ENCODE peak calls at places on chromosomes 3 and 15, in seven cellular contexts. One of them, this sample, is unnamed.
A peak's percentile ranks its signal among the peaks of the same experiment; 100 is the strongest.

GRCh38 chr15:65355173-65355982 is 22.4 kb downstream of the IGDCC3 start:
- DNase-seq in heart right ventricle: no peak
- DNase-seq in fibroblast of mammary gland: no peak
- DNase-seq in cardiac muscle cell: no peak
- DNase-seq in colonic mucosa: no peak
- DNase-seq in fibroblast of lung: no peak
- DNase-seq in astrocyte of the spinal cord: no peak
- DNase-seq in this sample: no peak

GRCh38 chr3:103672346-103672745 is 1237.5 kb downstream of the ZPLD1 start:
- DNase-seq in heart right ventricle: no peak
- DNase-seq in fibroblast of mammary gland: no peak
- DNase-seq in cardiac muscle cell: no peak
- DNase-seq in colonic mucosa: no peak
- DNase-seq in fibroblast of lung: no peak
- DNase-seq in astrocyte of the spinal cord: no peak
- DNase-seq in this sample: no peak

GRCh38 chr3:29695905-29696238 is 415.0 kb downstream of the RBMS3 start:
- DNase-seq in heart right ventricle: no peak
- DNase-seq in fibroblast of mammary gland: peak; percentile 60
- DNase-seq in cardiac muscle cell: no peak
- DNase-seq in colonic mucosa: no peak
- DNase-seq in fibroblast of lung: no peak
- DNase-seq in astrocyte of the spinal cord: no peak
- DNase-seq in this sample: no peak

GRCh38 chr3:121467085-121467484 is 78.7 kb downstream of the POLQ start:
- DNase-seq in heart right ventricle: no peak
- DNase-seq in fibroblast of mammary gland: no peak
- DNase-seq in cardiac muscle cell: no peak
- DNase-seq in colonic mucosa: no peak
- DNase-seq in fibroblast of lung: no peak
- DNase-seq in astrocyte of the spinal cord: no peak
- DNase-seq in this sample: no peak

GRCh38 chr3:28746990-28747389 is 398.4 kb upstream of the AZI2 start:
- DNase-seq in heart right ventricle: no peak
- DNase-seq in fibroblast of mammary gland: no peak
- DNase-seq in cardiac muscle cell: no peak
- DNase-seq in colonic mucosa: no peak
- DNase-seq in fibroblast of lung: no peak
- DNase-seq in astrocyte of the spinal cord: no peak
- DNase-seq in this sample: no peak

GRCh38 chr3:28915711-28916481 is 365.0 kb upstream of the RBMS3 start:
- DNase-seq in heart right ventricle: no peak
- DNase-seq in fibroblast of mammary gland: peak; percentile 81
- DNase-seq in cardiac muscle cell: peak; percentile 80
- DNase-seq in colonic mucosa: peak; percentile 21
- DNase-seq in fibroblast of lung: peak; percentile 91
- DNase-seq in astrocyte of the spinal cord: peak; percentile 75
- DNase-seq in this sample: peak; percentile 71

GRCh38 chr3:14208977-14209394 is 30.4 kb downstream of the LSM3 start:
- DNase-seq in heart right ventricle: no peak
- DNase-seq in fibroblast of mammary gland: no peak
- DNase-seq in cardiac muscle cell: peak; percentile 58
- DNase-seq in colonic mucosa: no peak
- DNase-seq in fibroblast of lung: peak; percentile 85
- DNase-seq in astrocyte of the spinal cord: peak; percentile 20
- DNase-seq in this sample: peak; percentile 36

GRCh38 chr3:24013843-24014242 is 68.8 kb downstream of the NR1D2 start:
- DNase-seq in heart right ventricle: no peak
- DNase-seq in fibroblast of mammary gland: no peak
- DNase-seq in cardiac muscle cell: no peak
- DNase-seq in colonic mucosa: no peak
- DNase-seq in fibroblast of lung: no peak
- DNase-seq in astrocyte of the spinal cord: no peak
- DNase-seq in this sample: no peak

GRCh38 chr3:64508140-64508539 is 179.7 kb downstream of the ADAMTS9 start:
- DNase-seq in heart right ventricle: no peak
- DNase-seq in fibroblast of mammary gland: no peak
- DNase-seq in cardiac muscle cell: no peak
- DNase-seq in colonic mucosa: no peak
- DNase-seq in fibroblast of lung: no peak
- DNase-seq in astrocyte of the spinal cord: no peak
- DNase-seq in this sample: no peak

GRCh38 chr15:51299187-51300015 is 39.0 kb downstream of the CYP19A1 start:
- DNase-seq in heart right ventricle: no peak
- DNase-seq in fibroblast of mammary gland: no peak
- DNase-seq in cardiac muscle cell: no peak
- DNase-seq in colonic mucosa: no peak
- DNase-seq in fibroblast of lung: no peak
- DNase-seq in astrocyte of the spinal cord: no peak
- DNase-seq in this sample: no peak

GRCh38 chr3:147653309-147653923 is 244.3 kb downstream of the ZIC1 start:
- DNase-seq in heart right ventricle: no peak
- DNase-seq in fibroblast of mammary gland: no peak
- DNase-seq in cardiac muscle cell: no peak
- DNase-seq in colonic mucosa: no peak
- DNase-seq in fibroblast of lung: no peak
- DNase-seq in astrocyte of the spinal cord: peak; percentile 17
- DNase-seq in this sample: no peak

GRCh38 chr3:132343018-132343612 is 25.9 kb downstream of the ACP3 start:
- DNase-seq in heart right ventricle: no peak
- DNase-seq in fibroblast of mammary gland: peak; percentile 75
- DNase-seq in cardiac muscle cell: peak; percentile 82
- DNase-seq in colonic mucosa: peak; percentile 55
- DNase-seq in fibroblast of lung: peak; percentile 82
- DNase-seq in astrocyte of the spinal cord: peak; percentile 65
- DNase-seq in this sample: peak; percentile 82

GRCh38 chr3:101897013-101897412 is 47.7 kb downstream of the NFKBIZ start:
- DNase-seq in heart right ventricle: no peak
- DNase-seq in fibroblast of mammary gland: no peak
- DNase-seq in cardiac muscle cell: no peak
- DNase-seq in colonic mucosa: no peak
- DNase-seq in fibroblast of lung: no peak
- DNase-seq in astrocyte of the spinal cord: no peak
- DNase-seq in this sample: no peak

GRCh38 chr3:4732974-4733373 is 239.8 kb downstream of the ITPR1 start:
- DNase-seq in heart right ventricle: no peak
- DNase-seq in fibroblast of mammary gland: no peak
- DNase-seq in cardiac muscle cell: no peak
- DNase-seq in colonic mucosa: no peak
- DNase-seq in fibroblast of lung: no peak
- DNase-seq in astrocyte of the spinal cord: no peak
- DNase-seq in this sample: no peak

GRCh38 chr15:40366204-40367037 is 8.4 kb downstream of the DISP2 start:
- DNase-seq in heart right ventricle: no peak
- DNase-seq in fibroblast of mammary gland: no peak
- DNase-seq in cardiac muscle cell: no peak
- DNase-seq in colonic mucosa: no peak
- DNase-seq in fibroblast of lung: no peak
- DNase-seq in astrocyte of the spinal cord: no peak
- DNase-seq in this sample: no peak

GRCh38 chr15:89496155-89497098 is at the start of gene RHCG:
- DNase-seq in heart right ventricle: no peak
- DNase-seq in fibroblast of mammary gland: peak; percentile 51
- DNase-seq in cardiac muscle cell: peak; percentile 60
- DNase-seq in colonic mucosa: no peak
- DNase-seq in fibroblast of lung: peak; percentile 40
- DNase-seq in astrocyte of the spinal cord: no peak
- DNase-seq in this sample: peak; percentile 25

GRCh38 chr15:76006136-76006778 is 6.0 kb downstream of the NRG4 start:
- DNase-seq in heart right ventricle: no peak
- DNase-seq in fibroblast of mammary gland: peak; percentile 67
- DNase-seq in cardiac muscle cell: peak; percentile 76
- DNase-seq in colonic mucosa: no peak
- DNase-seq in fibroblast of lung: peak; percentile 51
- DNase-seq in astrocyte of the spinal cord: no peak
- DNase-seq in this sample: peak; percentile 35

GRCh38 chr3:151318946-151319345 is 2.3 kb upstream of the GPR87 start:
- DNase-seq in heart right ventricle: no peak
- DNase-seq in fibroblast of mammary gland: peak; percentile 10
- DNase-seq in cardiac muscle cell: no peak
- DNase-seq in colonic mucosa: no peak
- DNase-seq in fibroblast of lung: peak; percentile 17
- DNase-seq in astrocyte of the spinal cord: no peak
- DNase-seq in this sample: no peak

GRCh38 chr15:60351066-60351465 is 46.7 kb downstream of the ANXA2 start:
- DNase-seq in heart right ventricle: no peak
- DNase-seq in fibroblast of mammary gland: peak; percentile 56
- DNase-seq in cardiac muscle cell: no peak
- DNase-seq in colonic mucosa: no peak
- DNase-seq in fibroblast of lung: peak; percentile 45
- DNase-seq in astrocyte of the spinal cord: no peak
- DNase-seq in this sample: no peak

GRCh38 chr3:104279617-104280016 is 1087.1 kb upstream of the ALCAM start:
- DNase-seq in heart right ventricle: no peak
- DNase-seq in fibroblast of mammary gland: peak; percentile 67
- DNase-seq in cardiac muscle cell: peak; percentile 40
- DNase-seq in colonic mucosa: no peak
- DNase-seq in fibroblast of lung: peak; percentile 61
- DNase-seq in astrocyte of the spinal cord: peak; percentile 76
- DNase-seq in this sample: peak; percentile 64

GRCh38 chr3:10142707-10143560 is 1.4 kb downstream of the VHL start:
- DNase-seq in heart right ventricle: no peak
- DNase-seq in fibroblast of mammary gland: peak; percentile 58
- DNase-seq in cardiac muscle cell: peak; percentile 58
- DNase-seq in colonic mucosa: no peak
- DNase-seq in fibroblast of lung: peak; percentile 25
- DNase-seq in astrocyte of the spinal cord: no peak
- DNase-seq in this sample: peak; percentile 29

GRCh38 chr3:98199020-98199419 is 32.5 kb downstream of the OR5H15 start:
- DNase-seq in heart right ventricle: no peak
- DNase-seq in fibroblast of mammary gland: no peak
- DNase-seq in cardiac muscle cell: no peak
- DNase-seq in colonic mucosa: no peak
- DNase-seq in fibroblast of lung: no peak
- DNase-seq in astrocyte of the spinal cord: no peak
- DNase-seq in this sample: no peak

GRCh38 chr3:138180375-138181029 is 5.8 kb upstream of the DBR1 start:
- DNase-seq in heart right ventricle: no peak
- DNase-seq in fibroblast of mammary gland: peak; percentile 57
- DNase-seq in cardiac muscle cell: peak; percentile 58
- DNase-seq in colonic mucosa: peak; percentile 28
- DNase-seq in fibroblast of lung: peak; percentile 61
- DNase-seq in astrocyte of the spinal cord: peak; percentile 54
- DNase-seq in this sample: peak; percentile 64

GRCh38 chr15:75693501-75694240 is 19.0 kb downstream of the CSPG4 start:
- DNase-seq in heart right ventricle: no peak
- DNase-seq in fibroblast of mammary gland: peak; percentile 84
- DNase-seq in cardiac muscle cell: peak; percentile 72
- DNase-seq in colonic mucosa: no peak
- DNase-seq in fibroblast of lung: peak; percentile 65
- DNase-seq in astrocyte of the spinal cord: peak; percentile 79
- DNase-seq in this sample: peak; percentile 77

GRCh38 chr3:195035345-195036202 is 235.4 kb downstream of the XXYLT1 start:
- DNase-seq in heart right ventricle: no peak
- DNase-seq in fibroblast of mammary gland: no peak
- DNase-seq in cardiac muscle cell: no peak
- DNase-seq in colonic mucosa: no peak
- DNase-seq in fibroblast of lung: no peak
- DNase-seq in astrocyte of the spinal cord: no peak
- DNase-seq in this sample: no peak
- TF ChIP-seq CTCF in heart right ventricle: peak; percentile 20
- TF ChIP-seq CTCF in fibroblast of mammary gland: peak; percentile 24
- TF ChIP-seq CTCF in cardiac muscle cell: peak; percentile 27
- TF ChIP-seq CTCF in colonic mucosa: no peak
- TF ChIP-seq CTCF in fibroblast of lung: no peak
- TF ChIP-seq CTCF in astrocyte of the spinal cord: peak; percentile 30
- TF ChIP-seq CTCF in this sample: peak; percentile 15

GRCh38 chr15:80217327-80217900 is 34.6 kb downstream of the CTXND1 start:
- DNase-seq in heart right ventricle: no peak
- DNase-seq in fibroblast of mammary gland: no peak
- DNase-seq in cardiac muscle cell: no peak
- DNase-seq in colonic mucosa: no peak
- DNase-seq in fibroblast of lung: no peak
- DNase-seq in astrocyte of the spinal cord: no peak
- DNase-seq in this sample: no peak
- H3K4me3 ChIP-seq in heart right ventricle: no peak overlapping the region
- H3K4me3 ChIP-seq in fibroblast of mammary gland: no peak overlapping the region
- H3K4me3 ChIP-seq in cardiac muscle cell: no peak overlapping the region
- H3K4me3 ChIP-seq in colonic mucosa: no peak overlapping the region
- H3K4me3 ChIP-seq in fibroblast of lung: no peak overlapping the region
- H3K4me3 ChIP-seq in astrocyte of the spinal cord: no peak overlapping the region
- H3K4me3 ChIP-seq in this sample: no peak overlapping the region

GRCh38 chr3:193660698-193661400 is 67.8 kb downstream of the OPA1 start:
- DNase-seq in heart right ventricle: no peak
- DNase-seq in fibroblast of mammary gland: no peak
- DNase-seq in cardiac muscle cell: no peak
- DNase-seq in colonic mucosa: no peak
- DNase-seq in fibroblast of lung: no peak
- DNase-seq in astrocyte of the spinal cord: no peak
- DNase-seq in this sample: no peak

GRCh38 chr3:193662757-193663322 is 69.8 kb downstream of the OPA1 start:
- DNase-seq in heart right ventricle: no peak
- DNase-seq in fibroblast of mammary gland: no peak
- DNase-seq in cardiac muscle cell: peak; percentile 83
- DNase-seq in colonic mucosa: no peak
- DNase-seq in fibroblast of lung: peak; percentile 31
- DNase-seq in astrocyte of the spinal cord: no peak
- DNase-seq in this sample: peak; percentile 44

DNA sequence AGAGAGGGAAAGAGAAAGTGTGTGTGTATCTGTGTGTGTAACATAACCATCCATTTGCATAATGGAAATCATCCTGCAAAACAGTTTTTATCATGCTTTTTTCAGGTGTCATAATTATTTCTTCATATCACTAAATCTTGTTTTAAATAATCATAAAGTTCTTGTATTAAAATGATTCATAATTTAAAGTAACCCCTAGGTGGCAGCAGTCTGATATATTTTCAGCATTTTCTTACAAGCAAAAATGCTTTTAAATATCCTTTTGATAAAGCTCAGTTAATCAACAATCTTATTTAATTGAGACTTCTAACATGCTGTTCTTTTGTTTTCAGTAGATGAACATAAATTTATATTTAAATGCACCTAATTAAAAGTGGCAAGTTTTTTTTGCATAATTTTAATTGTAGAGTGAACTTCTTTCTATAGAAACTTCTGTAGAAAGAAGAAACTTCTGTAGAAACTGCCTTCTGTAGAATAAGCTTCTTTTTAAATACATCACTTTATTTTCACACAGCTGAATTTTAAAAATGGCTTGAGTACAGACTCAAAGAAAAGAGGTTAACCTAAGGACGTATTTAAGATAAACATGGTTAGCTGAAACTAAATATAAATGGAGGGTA is 72.5 kb downstream of the OPA1 start:
- DNase-seq in heart right ventricle: no peak
- DNase-seq in fibroblast of mammary gland: peak; percentile 54
- DNase-seq in cardiac muscle cell: peak; percentile 61
- DNase-seq in colonic mucosa: no peak
- DNase-seq in fibroblast of lung: peak; percentile 70
- DNase-seq in astrocyte of the spinal cord: peak; percentile 58
- DNase-seq in this sample: peak; percentile 67
- TF ChIP-seq CTCF in heart right ventricle: peak; percentile 56
- TF ChIP-seq CTCF in fibroblast of mammary gland: peak; percentile 42
- TF ChIP-seq CTCF in cardiac muscle cell: peak; percentile 42
- TF ChIP-seq CTCF in colonic mucosa: peak; percentile 13
- TF ChIP-seq CTCF in fibroblast of lung: no peak
- TF ChIP-seq CTCF in astrocyte of the spinal cord: peak; percentile 35
- TF ChIP-seq CTCF in this sample: peak; percentile 29

DNA sequence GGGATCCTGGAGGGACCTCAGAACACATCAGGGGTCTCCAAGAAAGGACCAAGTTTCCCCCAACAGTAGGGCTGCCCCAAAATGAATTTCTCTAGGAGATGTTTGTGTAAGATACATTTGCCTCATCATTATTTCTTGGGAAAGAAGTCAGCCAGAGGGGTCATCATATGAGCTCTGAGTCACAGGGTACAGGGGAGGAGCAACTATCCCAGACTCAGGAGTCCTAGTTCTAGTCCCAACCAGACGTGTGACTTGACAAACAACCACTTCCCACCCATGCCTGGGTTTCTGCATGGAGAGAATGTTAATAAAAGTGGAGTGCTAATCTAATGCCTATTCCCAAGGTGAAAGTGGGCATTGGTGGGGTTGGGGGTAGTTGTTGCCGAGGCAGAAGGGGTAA is 144.1 kb downstream of the ALDH1A2 start:
- DNase-seq in heart right ventricle: no peak
- DNase-seq in fibroblast of mammary gland: peak; percentile 76
- DNase-seq in cardiac muscle cell: peak; percentile 28
- DNase-seq in colonic mucosa: no peak
- DNase-seq in fibroblast of lung: peak; percentile 22
- DNase-seq in astrocyte of the spinal cord: no peak
- DNase-seq in this sample: no peak
- H3K4me3 ChIP-seq in heart right ventricle: no peak overlapping the region
- H3K4me3 ChIP-seq in fibroblast of mammary gland: no peak overlapping the region
- H3K4me3 ChIP-seq in cardiac muscle cell: no peak overlapping the region
- H3K4me3 ChIP-seq in colonic mucosa: no peak overlapping the region
- H3K4me3 ChIP-seq in fibroblast of lung: no peak overlapping the region
- H3K4me3 ChIP-seq in astrocyte of the spinal cord: no peak overlapping the region
- H3K4me3 ChIP-seq in this sample: no peak overlapping the region

This sample was measured in fibroblast of the aortic adventitia.